ENCODE peak calls at places on chromosomes 13 and 19, in nine cellular contexts. V, Y, E, M, S, X, T, N and H are unnamed samples.

GRCh38 chr19:46614114-46614701 is 10.7 kb downstream of the PTGIR start:
- DNase-seq in Y (peak), E (no peak), S (peak), X (no peak), T (peak), V (peak), N (peak), M (no peak), H (peak)

GRCh38 chr13:94345374-94346195 is 133.9 kb downstream of the DCT start:
- DNase-seq in Y (peak), N (no peak), X (no peak), T (peak), V (peak), M (no peak), S (no peak), E (no peak), H (no peak)

GRCh38 chr19:16575282-16575681 is 3.1 kb upstream of the SLC35E1 start:
- DNase-seq in S (no peak), X (no peak), E (no peak), N (no peak), Y (no peak), V (no peak), M (no peak), T (no peak), H (no peak)

GRCh38 chr19:10699650-10700335 is 1.4 kb upstream of the QTRT1 start:
- DNase-seq in N (peak), E (no peak), M (no peak), S (no peak), X (no peak), T (peak), Y (peak), V (peak), H (peak)

GRCh38 chr13:22017226-22017625 is 346.4 kb downstream of the FGF9 start:
- DNase-seq in X (no peak), S (no peak), N (no peak), M (no peak), E (no peak), V (no peak), T (no peak), Y (no peak), H (no peak)

GRCh38 chr19:56155124-56155687 is 14.1 kb downstream of the ZNF444 start:
- DNase-seq in M (no peak), V (no peak), E (no peak), N (no peak), Y (no peak), X (no peak), S (peak), T (no peak), H (no peak)

GRCh38 chr13:111468037-111468959 is 147.9 kb downstream of the TEX29 start:
- DNase-seq in N (no peak), Y (no peak), S (no peak), M (no peak), E (peak), T (no peak), V (no peak), X (no peak), H (no peak)

GRCh38 chr19:12778020-12778904 is 2.9 kb upstream of the HOOK2 start:
- DNase-seq in X (no peak), V (peak), Y (peak), E (peak), M (no peak), T (peak), N (peak), S (peak), H (peak)

GRCh38 chr19:42433503-42434260 is 6.5 kb upstream of the LIPE start:
- DNase-seq in N (peak), E (no peak), T (peak), V (no peak), S (peak), X (no peak), M (no peak), Y (peak), H (peak)

GRCh38 chr13:48567521-48568331 is 34.8 kb upstream of the RCBTB2 start:
- DNase-seq in M (no peak), N (no peak), V (no peak), Y (peak), X (no peak), S (no peak), E (no peak), T (peak), H (peak)

GRCh38 chr13:105847532-105848295 is 687.7 kb downstream of the EFNB2 start:
- DNase-seq in M (no peak), X (no peak), Y (peak), S (no peak), N (no peak), V (peak), T (no peak), E (no peak), H (no peak)

GRCh38 chr13:79287994-79288795 is 117.9 kb downstream of the RBM26 start:
- DNase-seq in X (no peak), E (no peak), Y (no peak), S (no peak), V (no peak), N (no peak), T (no peak), M (no peak), H (no peak)

GRCh38 chr19:35509861-35510625 is 3.4 kb downstream of the DMKN start:
- DNase-seq in E (no peak), X (no peak), M (no peak), N (peak), Y (peak), T (peak), S (peak), V (peak), H (peak)

GRCh38 chr19:50317115-50317514 is 12.1 kb downstream of the KCNC3 start:
- DNase-seq in N (no peak), S (no peak), Y (no peak), T (no peak), M (no peak), X (no peak), E (no peak), V (no peak), H (no peak)

GRCh38 chr13:103199380-103200088 is 133.3 kb upstream of the SLC10A2 start:
- DNase-seq in V (no peak), Y (no peak), T (no peak), E (no peak), S (no peak), N (no peak), M (no peak), X (no peak), H (no peak)

GRCh38 chr13:48138270-48138669 is 43.4 kb upstream of the MED4 start:
- DNase-seq in Y (no peak), N (no peak), T (no peak), S (no peak), V (no peak), X (no peak), M (no peak), E (no peak), H (no peak)

GRCh38 chr19:29882719-29883105 is 59.3 kb upstream of the URI1 start:
- DNase-seq in V (no peak), Y (no peak), S (no peak), N (no peak), T (no peak), E (no peak), M (no peak), X (no peak), H (no peak)

GRCh38 chr19:51783373-51783772 is 11.6 kb upstream of the FPR3 start:
- DNase-seq in V (no peak), N (no peak), X (no peak), S (no peak), M (no peak), E (no peak), T (peak), Y (peak), H (peak)

GRCh38 chr13:66329988-66330429 is 900.1 kb downstream of the PCDH9 start:
- DNase-seq in X (no peak), S (no peak), V (peak), E (no peak), M (no peak), Y (no peak), N (no peak), T (no peak), H (no peak)

GRCh38 chr19:18349524-18350128 is 9.2 kb downstream of the PGPEP1 start:
- DNase-seq in E (no peak), N (peak), V (peak), M (no peak), Y (peak), T (peak), X (no peak), S (peak), H (peak)

GRCh38 chr19:7680606-7681335 is at the start of gene TRAPPC5:
- DNase-seq in S (peak), V (peak), M (peak), Y (peak), X (no peak), N (peak), E (peak), T (peak), H (peak)

GRCh38 chr13:91017031-91017668 is 330.3 kb upstream of the MIR17HG start:
- DNase-seq in Y (peak), T (peak), E (no peak), N (no peak), S (no peak), M (no peak), V (peak), X (no peak), H (peak)

GRCh38 chr19:3576696-3577443 is 4.1 kb downstream of the HMG20B start:
- DNase-seq in N (no peak), Y (peak), X (no peak), M (no peak), S (peak), V (peak), E (no peak), T (peak), H (peak)

GRCh38 chr19:49691243-49692101 is 556 bp downstream of the CPT1C start:
- DNase-seq in T (peak), V (peak), N (peak), E (no peak), Y (peak), M (no peak), X (no peak), S (peak), H (peak)

GRCh38 chr19:50333737-50334617 is 4.8 kb upstream of the KCNC3 start:
- DNase-seq in S (peak), T (no peak), Y (no peak), E (no peak), X (no peak), V (no peak), N (peak), M (no peak), H (no peak)

GRCh38 chr13:38697197-38697596 is 10.3 kb downstream of the FREM2 start:
- DNase-seq in E (no peak), V (no peak), X (no peak), Y (no peak), N (no peak), M (no peak), S (no peak), T (no peak), H (no peak)

GRCh38 chr13:38693641-38694040 is 6.8 kb downstream of the FREM2 start:
- DNase-seq in V (no peak), E (no peak), S (no peak), X (no peak), Y (no peak), N (no peak), M (no peak), T (no peak), H (no peak)

GRCh38 chr13:38688674-38689073 is 1.8 kb downstream of the FREM2 start:
- DNase-seq in S (no peak), E (no peak), Y (no peak), V (no peak), T (no peak), X (no peak), M (no peak), N (no peak), H (no peak)

GRCh38 chr13:38690231-38690630 is 3.4 kb downstream of the FREM2 start:
- DNase-seq in M (no peak), T (no peak), Y (no peak), X (no peak), E (no peak), N (no peak), S (no peak), V (no peak), H (no peak)

DNA sequence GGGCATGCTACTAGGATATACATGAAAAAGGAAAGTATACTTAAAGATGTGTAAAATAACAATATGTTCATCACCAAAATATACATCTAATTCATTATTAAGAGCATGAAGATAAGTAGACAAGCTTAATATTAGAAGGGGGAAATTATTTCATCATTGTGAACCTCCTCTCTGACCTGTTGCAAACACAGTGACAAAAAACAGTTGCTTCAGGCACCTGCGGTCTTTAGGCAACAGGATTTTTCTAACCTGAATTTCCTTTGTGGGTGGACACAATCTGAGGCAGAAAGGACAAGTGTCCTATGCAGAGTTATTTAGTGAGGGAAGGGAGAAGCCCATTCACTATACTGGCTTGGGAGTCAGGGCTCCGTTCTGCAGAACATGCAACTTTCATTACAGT is 6.3 kb downstream of the FREM2 start:
- DNase-seq in E (no peak), Y (no peak), T (no peak), M (no peak), V (no peak), X (no peak), S (no peak), N (no peak), H (no peak)
- H3K4me3 ChIP-seq in E (no peak), Y (no peak), T (no peak), M (no peak), V (no peak), X (no peak), S (no peak), N (no peak), H (no peak)

GRCh38 chr13:45331981-45332830 is 8.8 kb downstream of the TPT1 start:
- DNase-seq in S (no peak), M (no peak), E (no peak), Y (peak), N (no peak), X (peak), T (peak), V (peak), H (peak)
- TF ChIP-seq CTCF in S (no peak), M (no peak), E (no peak), Y (no peak), N (no peak), X (no peak), T (no peak), V (no peak), H (no peak)

DNA sequence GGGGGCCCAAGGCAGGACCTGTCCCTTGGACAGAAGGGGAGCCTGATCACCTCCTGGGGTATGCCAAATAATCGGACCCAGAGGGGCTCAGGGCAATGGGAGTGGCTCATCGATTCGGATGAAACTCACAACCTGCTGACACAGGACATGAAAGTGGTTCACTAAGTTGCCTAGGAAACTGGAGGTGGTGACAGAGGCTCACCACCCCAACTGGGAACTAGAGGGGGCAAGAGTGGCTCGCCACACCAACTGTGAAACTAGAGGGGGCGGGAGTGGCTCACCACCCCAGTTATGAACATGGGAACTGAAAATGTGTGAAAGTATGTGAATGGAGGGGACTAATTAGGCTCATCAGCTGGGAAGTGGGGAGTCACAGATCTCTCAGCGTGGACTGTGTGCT is 46.3 kb upstream of the ZNF737 start:
- DNase-seq in Y (no peak), X (no peak), V (no peak), M (no peak), E (no peak), T (no peak), S (no peak), N (no peak), H (no peak)
- H3K4me3 ChIP-seq in Y (no peak), X (no peak), V (no peak), M (peak), E (peak), T (no peak), S (no peak), N (no peak), H (no peak)

DNA sequence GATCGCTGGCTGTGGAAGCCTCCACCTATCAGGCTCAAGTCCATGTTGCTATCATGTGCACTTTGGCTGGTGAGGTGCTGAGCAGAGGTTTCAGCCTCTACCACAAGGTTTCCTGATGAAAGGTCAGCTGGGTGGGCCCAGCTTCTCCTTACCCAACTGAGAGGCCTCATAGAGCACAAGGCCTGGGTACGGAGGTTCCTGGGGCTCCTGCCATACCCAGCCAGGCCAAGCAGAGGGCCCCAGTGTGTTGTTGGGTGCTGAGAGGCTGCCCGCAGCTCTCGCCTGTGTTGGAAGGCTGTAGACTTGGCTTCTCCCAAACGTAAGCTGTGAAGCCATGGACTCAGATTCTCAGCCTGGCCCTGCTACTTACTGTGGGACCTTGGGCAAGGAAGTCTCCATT is 28.2 kb downstream of the ACTN4 start:
- DNase-seq in V (no peak), N (no peak), T (no peak), E (no peak), Y (no peak), M (no peak), S (no peak), X (no peak), H (no peak)
- TF ChIP-seq CTCF in V (no peak), N (no peak), T (peak), E (no peak), Y (no peak), M (peak), S (peak), X (no peak), H (peak)

GRCh38 chr19:15107056-15108010 is at the start of gene SYDE1:
- DNase-seq in N (no peak), E (peak), T (peak), X (no peak), M (no peak), V (peak), Y (peak), S (peak), H (peak)
- H3K4me3 ChIP-seq in N (peak), E (peak), T (peak), X (peak), M (peak), V (peak), Y (peak), S (peak), H (peak)